ENCODE peak calls at places on chromosomes 12 and 14, in five cellular contexts. Z is uterus, Y is IMR-90, G is heart right ventricle, V is suprapubic skin. K is an unnamed sample.

GRCh38 chr12:125455556-125455955 is 390.3 kb downstream of the AACS start:
- DNase-seq in G (no peak), Z (no peak), V (no peak), Y (no peak), K (no peak)

GRCh38 chr12:73225941-73226340 is 953.8 kb downstream of the TRHDE start:
- DNase-seq in Y (no peak), Z (no peak), G (no peak), V (no peak), K (no peak)

GRCh38 chr12:15772405-15773018 is 16.7 kb downstream of the EPS8 start:
- DNase-seq in G (no peak), Z (no peak), V (no peak), Y (peak), K (no peak)

GRCh38 chr14:100159865-100160533 is 554 bp upstream of the DEGS2 start:
- DNase-seq in V (no peak), Z (no peak), Y (no peak), G (no peak), K (no peak)

GRCh38 chr12:6614513-6615177 is 7.5 kb upstream of the CHD4 start:
- DNase-seq in Z (no peak), G (no peak), Y (no peak), V (no peak), K (no peak)

GRCh38 chr12:124279846-124280360 is 15.0 kb upstream of the RFLNA start:
- DNase-seq in Z (no peak), G (no peak), V (no peak), Y (no peak), K (no peak)

GRCh38 chr12:49961993-49962764 is 507 bp downstream of the AQP5 start:
- DNase-seq in Y (no peak), G (no peak), V (no peak), Z (no peak), K (no peak)

GRCh38 chr12:99092100-99092851 is 447.2 kb downstream of the APAF1 start:
- DNase-seq in Y (no peak), Z (no peak), V (no peak), G (no peak), K (no peak)

GRCh38 chr14:31194095-31194494 is 13.5 kb downstream of the HECTD1 start:
- DNase-seq in Y (peak), V (no peak), G (no peak), Z (no peak), K (no peak)

GRCh38 chr12:12474931-12475485 is 87.7 kb downstream of the DUSP16 start:
- DNase-seq in Y (peak), Z (no peak), G (no peak), V (no peak), K (no peak)

GRCh38 chr12:69042970-69043369 is 110.0 kb upstream of the CPM start:
- DNase-seq in V (no peak), Y (no peak), G (no peak), Z (no peak), K (no peak)

GRCh38 chr12:19190292-19191031 is 60.9 kb downstream of the PLEKHA5 start:
- DNase-seq in Y (peak), G (no peak), Z (no peak), V (no peak), K (no peak)

GRCh38 chr14:77085538-77085937 is 12.5 kb upstream of the CIPC start:
- DNase-seq in Z (no peak), Y (no peak), G (no peak), V (no peak), K (peak)

GRCh38 chr12:103392722-103393121 is 103.0 kb downstream of the C12orf42 start:
- DNase-seq in Y (no peak), V (no peak), Z (no peak), G (no peak), K (no peak)

GRCh38 chr12:91460457-91460856 is 277.8 kb upstream of the DCN start:
- DNase-seq in Y (no peak), Z (no peak), G (no peak), V (no peak), K (no peak)

GRCh38 chr12:50103767-50104321 is at the start of gene GPD1:
- DNase-seq in V (no peak), G (peak), Y (peak), Z (peak), K (no peak)

GRCh38 chr14:75427126-75427481 is 718 bp upstream of the JDP2 start:
- DNase-seq in Z (no peak), V (no peak), Y (no peak), G (peak), K (no peak)

GRCh38 chr12:23954332-23954731 is 4.9 kb upstream of the SOX5 start:
- DNase-seq in G (no peak), Y (peak), Z (no peak), V (no peak), K (no peak)

GRCh38 chr12:27261866-27262265 is 17.8 kb downstream of the STK38L start:
- DNase-seq in Z (no peak), Y (peak), G (no peak), V (no peak), K (no peak)

GRCh38 chr14:38442208-38442607 is 186.3 kb upstream of the CLEC14A start:
- DNase-seq in Z (no peak), G (no peak), V (no peak), Y (no peak), K (no peak)

GRCh38 chr12:128458301-128458974 is 191.5 kb downstream of the TMEM132C start:
- DNase-seq in G (no peak), V (no peak), Y (no peak), Z (no peak), K (no peak)

GRCh38 chr14:103161054-103161397 is 37.8 kb downstream of the TNFAIP2 start:
- DNase-seq in Y (no peak), V (no peak), Z (no peak), G (no peak), K (no peak)

GRCh38 chr14:88189040-88189839 is 133.8 kb downstream of the KCNK10 start:
- DNase-seq in Z (peak), Y (peak), V (no peak), G (no peak), K (peak)

DNA sequence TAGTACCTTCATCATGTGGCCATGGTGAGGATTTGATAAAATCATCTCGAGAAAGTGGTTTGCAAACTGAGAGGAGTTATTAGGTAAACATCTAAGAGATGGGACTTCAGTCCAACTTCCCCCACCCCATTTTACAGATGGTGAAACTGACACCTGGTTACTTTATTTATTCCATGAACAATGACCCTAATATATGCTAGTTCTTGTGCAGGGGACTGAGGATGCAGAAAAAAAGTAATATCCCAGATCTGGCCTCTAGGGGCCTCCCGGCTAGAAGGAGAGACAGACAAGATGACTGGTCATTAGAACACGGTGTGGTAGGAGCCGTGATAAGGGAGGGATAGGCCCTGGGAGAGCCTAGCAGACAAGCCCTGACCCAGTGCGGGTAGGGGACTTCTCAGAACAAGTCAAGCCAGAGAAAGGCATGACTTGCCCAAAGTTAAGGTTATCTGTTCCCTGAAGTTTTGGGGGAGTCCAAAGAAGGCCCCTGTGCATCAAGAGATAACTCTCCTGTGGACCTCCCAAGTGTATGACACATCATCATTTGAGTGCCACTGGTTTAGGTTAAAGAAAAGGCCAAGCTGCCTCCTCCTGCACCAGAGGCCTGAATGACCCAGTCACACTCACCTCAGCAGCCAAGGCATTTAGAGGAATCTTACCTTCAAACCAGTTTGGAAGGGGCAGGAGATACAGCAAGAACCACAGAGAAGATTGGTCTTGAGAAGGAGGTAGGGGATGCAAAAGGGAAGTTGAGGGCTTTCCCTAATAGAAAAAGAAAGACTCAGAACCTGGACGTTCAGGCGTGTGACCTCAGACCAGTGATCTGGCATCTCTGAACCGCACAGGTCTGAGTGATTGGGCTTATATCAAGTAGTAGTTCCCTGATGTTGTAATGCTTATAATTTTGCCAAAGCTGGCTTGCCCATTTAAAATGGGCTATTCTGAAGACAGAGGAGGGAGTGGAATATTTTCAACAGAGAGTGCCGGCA is 1.6 kb downstream of the CMKLR1 start:
- DNase-seq in V (no peak), Y (peak), Z (no peak), G (no peak), K (peak)
- H3K4me3 ChIP-seq in V (peak), Y (no peak), Z (no peak), G (peak), K (no peak)

GRCh38 chr12:132444957-132445883 is 44.7 kb upstream of the FBRSL1 start:
- DNase-seq in G (no peak), Y (no peak), Z (no peak), V (no peak), K (no peak)
- H3K4me3 ChIP-seq in G (peak), Y (peak), Z (peak), V (peak), K (no peak)

GRCh38 chr14:22979748-22980392 is 2.5 kb downstream of the AJUBA start:
- DNase-seq in Z (no peak), V (no peak), Y (no peak), G (no peak), K (no peak)
- H3K4me3 ChIP-seq in Z (peak), V (peak), Y (peak), G (peak), K (peak)

DNA sequence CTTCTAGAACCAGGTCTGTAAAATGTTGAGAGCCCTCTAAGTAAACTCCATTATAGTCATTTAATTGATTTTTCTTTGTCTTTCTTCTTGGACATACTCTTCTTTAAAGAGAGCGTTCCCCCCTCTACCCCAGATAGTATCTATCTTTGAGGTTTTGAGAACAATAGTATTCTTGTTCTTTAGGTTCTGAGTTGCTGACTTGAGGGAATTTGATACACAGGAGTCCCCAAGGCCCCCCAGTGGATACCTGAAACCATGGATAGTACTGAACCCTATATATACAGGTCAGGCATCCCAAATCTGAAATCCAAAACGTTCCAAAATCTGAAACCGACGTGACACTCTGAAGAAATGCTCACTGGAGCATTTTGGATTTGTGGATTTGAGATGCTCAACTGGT is 65.5 kb downstream of the FUT8 start:
- DNase-seq in Z (no peak), G (no peak), V (no peak), Y (no peak), K (no peak)
- H3K4me3 ChIP-seq in Z (no peak), G (no peak), V (no peak), Y (no peak), K (no peak)

GRCh38 chr12:84689638-84690037 is 223.0 kb downstream of the SLC6A15 start:
- DNase-seq in Z (no peak), V (no peak), Y (no peak), G (no peak), K (no peak)
- H3K4me3 ChIP-seq in Z (no peak), V (no peak), Y (no peak), G (no peak), K (no peak)

GRCh38 chr12:51663390-51663789 is 72.4 kb downstream of the SCN8A start:
- DNase-seq in G (no peak), Y (no peak), Z (no peak), V (no peak), K (no peak)

GRCh38 chr12:51661199-51661598 is 70.2 kb downstream of the SCN8A start:
- DNase-seq in Z (no peak), Y (no peak), V (no peak), G (no peak), K (no peak)

GRCh38 chr12:51661836-51662235 is 70.8 kb downstream of the SCN8A start:
- DNase-seq in Y (peak), G (no peak), Z (no peak), V (no peak), K (no peak)

GRCh38 chr12:51666696-51667095 is 75.7 kb downstream of the SCN8A start:
- DNase-seq in G (no peak), Z (no peak), Y (peak), V (no peak), K (no peak)

DNA sequence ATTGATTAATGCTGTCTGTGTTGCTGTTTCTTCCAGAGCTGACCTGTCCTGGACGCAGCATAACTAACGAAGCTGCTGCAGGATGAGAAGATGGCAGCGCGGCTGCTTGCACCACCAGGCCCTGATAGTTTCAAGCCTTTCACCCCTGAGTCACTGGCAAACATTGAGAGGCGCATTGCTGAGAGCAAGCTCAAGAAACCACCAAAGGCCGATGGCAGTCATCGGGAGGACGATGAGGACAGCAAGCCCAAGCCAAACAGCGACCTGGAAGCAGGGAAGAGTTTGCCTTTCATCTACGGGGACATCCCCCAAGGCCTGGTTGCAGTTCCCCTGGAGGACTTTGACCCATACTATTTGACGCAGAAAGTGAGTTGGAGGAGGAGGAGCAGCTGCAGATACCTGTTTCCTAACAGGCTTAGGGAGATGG is 71.7 kb downstream of the SCN8A start:
- DNase-seq in Z (no peak), V (no peak), G (no peak), Y (no peak), K (no peak)
- H3K4me3 ChIP-seq in Z (no peak), V (no peak), G (no peak), Y (no peak), K (no peak)

K was measured in HAP-1.